ENCODE peak calls at places on chromosome 3, in seven cellular contexts. V, G, U, P, Z, A and O are unnamed samples. For H3K27me3, the result is how much of the 10 kb centered on the place peaks cover.

GRCh38 chr3:56408761-56409196 is 59.5 kb downstream of the ERC2 start:
- DNase-seq in U (no peak), G (no peak), Z (no peak), A (no peak), P (no peak), V (no peak), O (no peak)

GRCh38 chr3:191476053-191476787 is 15.3 kb downstream of the PYDC2 start:
- DNase-seq in V (peak), P (no peak), A (no peak), U (no peak), G (no peak), Z (no peak), O (no peak)

GRCh38 chr3:10223676-10224639 is 24.3 kb upstream of the TATDN2 start:
- DNase-seq in Z (no peak), P (no peak), V (no peak), G (no peak), U (peak), A (no peak), O (peak)

GRCh38 chr3:151320131-151320530 is 3.5 kb upstream of the GPR87 start:
- DNase-seq in Z (no peak), G (no peak), U (no peak), A (no peak), P (no peak), V (no peak), O (no peak)

GRCh38 chr3:100297784-100298183 is 36.8 kb upstream of the NIT2 start:
- DNase-seq in U (no peak), V (peak), P (no peak), G (no peak), Z (no peak), A (no peak), O (no peak)

GRCh38 chr3:34263014-34263714 is 464.7 kb downstream of the PDCD6IP start:
- DNase-seq in G (no peak), P (no peak), Z (no peak), U (no peak), V (no peak), A (no peak), O (no peak)

GRCh38 chr3:57992430-57993213 is 15.6 kb upstream of the FLNB start:
- DNase-seq in A (no peak), P (no peak), Z (no peak), U (no peak), G (no peak), V (no peak), O (no peak)

GRCh38 chr3:42804831-42805821 is 836 bp upstream of the HIGD1A start:
- DNase-seq in G (peak), A (no peak), V (no peak), Z (peak), U (peak), P (peak), O (no peak)

GRCh38 chr3:126205717-126206655 is 25.6 kb upstream of the ALDH1L1 start:
- DNase-seq in P (no peak), Z (no peak), U (no peak), V (no peak), G (no peak), A (peak), O (no peak)

GRCh38 chr3:94225176-94225742 is 162.4 kb downstream of the NSUN3 start:
- DNase-seq in Z (no peak), G (no peak), U (no peak), A (no peak), V (peak), P (no peak), O (no peak)

GRCh38 chr3:114274929-114275328 is 18.9 kb upstream of the TIGIT start:
- DNase-seq in G (no peak), A (no peak), U (no peak), V (peak), Z (no peak), P (no peak), O (no peak)

GRCh38 chr3:121834079-121834730 is 655 bp downstream of the IQCB1 start:
- DNase-seq in G (no peak), P (no peak), V (no peak), U (no peak), A (peak), Z (peak), O (no peak)

GRCh38 chr3:40580494-40581091 is 55.8 kb downstream of the ZNF621 start:
- DNase-seq in V (peak), U (peak), P (peak), Z (peak), A (peak), G (peak), O (peak)

GRCh38 chr3:187291001-187291511 is 481 bp downstream of the MASP1 start:
- DNase-seq in A (no peak), V (peak), P (no peak), G (no peak), U (no peak), Z (peak), O (no peak)

GRCh38 chr3:115248274-115248673 is 101.2 kb upstream of the ZBTB20 start:
- DNase-seq in A (no peak), Z (no peak), P (no peak), G (no peak), U (no peak), V (peak), O (no peak)

GRCh38 chr3:135393898-135394525 is 571.5 kb upstream of the PPP2R3A start:
- DNase-seq in P (no peak), V (no peak), A (no peak), Z (no peak), U (no peak), G (no peak), O (no peak)

GRCh38 chr3:114649331-114649730 is 355.5 kb downstream of the TIGIT start:
- DNase-seq in V (peak), G (no peak), U (no peak), Z (no peak), P (no peak), A (no peak), O (no peak)

DNA sequence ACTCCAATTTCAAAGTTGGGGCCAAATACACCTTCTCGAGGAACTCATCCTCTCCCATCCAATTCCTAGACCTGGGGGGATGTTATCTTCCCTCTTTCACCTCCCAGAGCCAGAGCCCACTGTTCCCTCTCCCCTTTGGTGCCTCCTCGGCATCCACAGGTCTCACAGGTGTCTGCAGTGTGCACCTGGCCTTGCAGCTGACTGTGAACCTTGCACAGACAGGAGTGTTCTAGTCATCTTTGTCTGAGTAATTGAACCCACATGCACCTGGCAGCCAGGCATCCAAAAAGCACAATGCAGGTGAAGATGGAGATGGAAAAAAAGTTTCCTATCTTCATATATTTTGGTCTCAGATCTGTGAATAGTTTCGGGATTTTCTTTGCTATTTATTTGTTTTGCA is 30.8 kb downstream of the PCOLCE2 start:
- DNase-seq in G (no peak), A (no peak), V (no peak), P (no peak), Z (no peak), U (no peak), O (no peak)
- H3K27me3 ChIP-seq in G (under half), A (under half), V (under half), P (under half), Z (under half), U (under half), O (under half)

GRCh38 chr3:170967126-170967525 is 58.7 kb upstream of the EIF5A2 start:
- DNase-seq in G (no peak), U (no peak), A (no peak), P (no peak), Z (no peak), V (no peak), O (no peak)

GRCh38 chr3:170966495-170966894 is 58.1 kb upstream of the EIF5A2 start:
- DNase-seq in Z (no peak), P (no peak), U (no peak), G (no peak), A (no peak), V (peak), O (no peak)

GRCh38 chr3:170962426-170962825 is 54.0 kb upstream of the EIF5A2 start:
- DNase-seq in V (no peak), Z (no peak), U (no peak), G (no peak), P (no peak), A (no peak), O (no peak)

GRCh38 chr3:170956647-170957046 is 48.2 kb upstream of the EIF5A2 start:
- DNase-seq in P (no peak), U (no peak), V (no peak), Z (no peak), G (no peak), A (no peak), O (no peak)

DNA sequence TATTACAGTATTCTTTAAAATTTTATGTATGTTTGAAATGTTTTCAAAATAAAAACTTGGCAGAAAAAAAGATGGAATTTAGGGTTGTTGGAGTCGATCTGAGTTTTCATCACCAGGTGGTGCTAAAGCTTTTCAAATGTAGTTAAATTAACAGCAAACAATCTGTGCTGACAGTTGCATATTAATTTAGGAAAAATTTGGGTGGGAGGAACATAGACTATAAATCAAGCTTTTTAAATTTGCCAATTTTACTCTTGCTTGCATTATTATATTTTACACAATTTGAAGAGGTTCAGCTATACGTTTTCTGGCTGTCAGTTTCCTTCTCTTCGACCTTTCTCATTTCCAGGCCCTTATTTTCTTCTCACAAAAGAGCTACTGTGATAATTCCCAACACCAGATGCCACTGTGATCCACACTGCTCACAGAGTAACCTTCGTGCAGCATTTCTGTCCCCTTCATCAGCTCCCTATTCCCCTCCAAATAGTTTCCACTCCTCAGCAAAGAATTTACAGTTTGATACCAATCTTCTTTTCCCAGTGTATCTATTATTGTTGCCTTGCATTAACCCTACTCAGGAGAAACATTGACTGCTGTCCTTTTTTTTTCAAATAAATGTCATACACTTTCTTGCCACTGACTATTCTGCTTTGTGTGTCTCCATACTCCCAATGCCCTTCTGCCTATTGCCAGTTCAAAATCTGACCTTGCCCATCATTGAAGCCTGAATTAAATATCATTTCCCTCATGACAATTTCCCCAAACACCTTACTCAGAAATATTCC is 53.4 kb upstream of the EIF5A2 start:
- DNase-seq in P (no peak), A (peak), V (peak), Z (peak), U (no peak), G (no peak), O (no peak)
- TF ChIP-seq CTCF in P (peak), A (peak), V (peak), Z (peak), U (peak), G (peak), O (peak)

GRCh38 chr3:111936967-111937366 is 41.9 kb upstream of the ABHD10 start:
- DNase-seq in Z (no peak), A (no peak), G (no peak), V (peak), U (no peak), P (no peak), O (no peak)
- H3K27me3 ChIP-seq in Z (under half), A (under half), G (under half), V (under half), U (under half), P (under half), O (under half)

GRCh38 chr3:194128202-194128907 is 7.6 kb upstream of the HES1 start:
- DNase-seq in U (no peak), G (no peak), Z (no peak), P (no peak), V (peak), A (no peak), O (no peak)
- TF ChIP-seq CTCF in U (no peak), G (no peak), Z (no peak), P (no peak), V (no peak), A (no peak), O (no peak)

DNA sequence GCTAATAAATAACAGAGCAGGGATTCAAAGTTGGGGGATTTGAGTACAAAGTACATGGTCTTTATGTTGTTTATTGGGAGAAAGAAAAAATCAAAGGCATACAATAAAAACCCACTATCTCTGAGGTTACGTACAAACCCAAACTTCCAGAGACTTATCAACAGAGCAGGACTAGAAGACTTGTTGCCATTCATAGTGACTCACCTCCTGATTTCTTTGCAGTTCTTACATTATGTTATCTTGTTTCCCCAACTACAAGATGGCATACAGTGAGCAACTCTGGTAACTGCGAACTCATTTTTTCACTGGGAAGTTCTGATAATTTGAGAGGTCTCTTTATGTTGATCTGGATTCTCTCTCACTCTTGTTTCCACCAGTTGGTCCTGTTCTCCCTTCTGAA is 80.6 kb upstream of the ETV5 start:
- DNase-seq in Z (no peak), V (no peak), U (no peak), A (no peak), P (no peak), G (no peak), O (no peak)
- H3K27me3 ChIP-seq in Z (half or more), V (under half), U (under half), A (under half), P (under half), G (under half), O (under half)

GRCh38 chr3:162799910-162800309 is 1303.3 kb downstream of the OTOL1 start:
- DNase-seq in Z (no peak), G (no peak), V (no peak), A (no peak), P (no peak), U (no peak), O (no peak)
- TF ChIP-seq CTCF in Z (no peak), G (no peak), V (no peak), A (no peak), P (no peak), U (no peak), O (no peak)

GRCh38 chr3:53077476-53078220 is 31.8 kb upstream of the SFMBT1 start:
- DNase-seq in Z (peak), P (no peak), A (no peak), V (no peak), G (no peak), U (no peak), O (no peak)
- H3K27me3 ChIP-seq in Z (under half), P (under half), A (under half), V (under half), G (under half), U (under half), O (under half)

GRCh38 chr3:158802399-158803023 is 657 bp downstream of the MFSD1 start:
- DNase-seq in A (no peak), U (no peak), V (no peak), Z (no peak), G (no peak), P (no peak), O (no peak)
- TF ChIP-seq CTCF in A (no peak), U (no peak), V (no peak), Z (no peak), G (no peak), P (no peak), O (no peak)

GRCh38 chr3:44109997-44110396 is 131.7 kb upstream of the TOPAZ1 start:
- DNase-seq in Z (no peak), U (no peak), G (no peak), V (no peak), A (no peak), P (no peak), O (no peak)

GRCh38 chr3:44114142-44114541 is 127.5 kb upstream of the TOPAZ1 start:
- DNase-seq in A (peak), P (no peak), G (peak), Z (peak), V (no peak), U (peak), O (peak)

GRCh38 chr3:44111482-44111881 is 130.2 kb upstream of the TOPAZ1 start:
- DNase-seq in P (no peak), Z (no peak), V (no peak), U (no peak), A (no peak), G (no peak), O (no peak)

GRCh38 chr3:44108481-44108880 is 133.2 kb upstream of the TOPAZ1 start:
- DNase-seq in Z (no peak), U (no peak), V (no peak), P (no peak), G (no peak), A (no peak), O (no peak)

DNA sequence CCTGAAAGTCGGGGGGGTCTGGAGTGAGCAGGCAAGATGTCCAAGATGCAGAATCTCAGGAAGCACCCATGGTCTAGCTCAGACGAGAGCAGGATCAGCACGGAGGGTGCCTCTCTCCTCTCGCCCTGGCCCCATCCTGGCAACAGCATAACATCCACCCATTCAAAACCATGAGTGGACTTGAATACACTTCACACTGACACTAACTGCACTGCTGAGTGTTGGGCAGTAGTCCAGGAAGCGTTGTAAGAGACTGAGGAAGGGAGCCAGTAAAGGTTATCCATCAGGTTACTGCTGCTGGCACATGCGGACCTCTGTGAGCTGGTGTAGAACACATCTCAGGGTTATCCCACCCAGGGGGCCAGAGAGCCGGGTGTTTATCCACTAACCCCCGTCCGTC is 131.0 kb upstream of the TOPAZ1 start:
- DNase-seq in A (no peak), U (no peak), G (no peak), V (no peak), P (no peak), Z (no peak), O (no peak)
- H3K27me3 ChIP-seq in A (under half), U (under half), G (under half), V (under half), P (under half), Z (under half), O (under half)